ENCODE peak calls at places on chromosome 7, in five cellular contexts. D is upper lobe of right lung; E is CD8-positive, alpha-beta memory T cell; X is sigmoid colon; P is mammary epithelial cell. T is an unnamed sample.

GRCh38 chr7:90579181-90579688 is 16.9 kb upstream of the CDK14 start:
- DNase-seq in X (no peak), D (no peak), P (peak; percentile 95), E (no peak), T (no peak)

GRCh38 chr7:130273081-130273699 is 6.5 kb downstream of the CPA2 start:
- DNase-seq in E (no peak), D (no peak), P (peak; percentile 76), X (no peak), T (peak; percentile 58)

GRCh38 chr7:6160191-6160623 is 112.2 kb downstream of the CYTH3 start:
- DNase-seq in E (no peak), P (peak; percentile 6), X (peak; percentile 92), D (peak; percentile 73), T (peak; percentile 39)

GRCh38 chr7:44079221-44080021 is 2.9 kb downstream of the POLM start:
- DNase-seq in X (no peak), E (peak; percentile 46), P (no peak), D (no peak), T (no peak)

GRCh38 chr7:47249361-47249760 is 332.6 kb downstream of the TNS3 start:
- DNase-seq in P (no peak), E (no peak), X (no peak), D (no peak), T (no peak)

GRCh38 chr7:110835209-110835608 is 255.7 kb upstream of the LRRN3 start:
- DNase-seq in P (peak; percentile 13), E (no peak), X (no peak), D (no peak), T (no peak)

GRCh38 chr7:148883233-148884048 is 650 bp downstream of the EZH2 start:
- DNase-seq in E (peak; percentile 81), P (no peak), X (peak; percentile 75), D (peak; percentile 78), T (peak; percentile 45)

GRCh38 chr7:155533827-155534690 is 12.3 kb downstream of the CNPY1 start:
- DNase-seq in E (no peak), X (peak; percentile 40), P (no peak), D (peak; percentile 57), T (no peak)

GRCh38 chr7:142030294-142030693 is 34.6 kb downstream of the MGAM start:
- DNase-seq in X (no peak), E (no peak), D (no peak), P (peak; percentile 70), T (no peak)

GRCh38 chr7:22863156-22863899 is 40.7 kb upstream of the TOMM7 start:
- DNase-seq in E (no peak), P (peak; percentile 64), D (no peak), X (no peak), T (no peak)

GRCh38 chr7:155398944-155399343 is 59.0 kb upstream of the EN2 start:
- DNase-seq in X (no peak), D (no peak), P (no peak), E (no peak), T (no peak)

GRCh38 chr7:117325836-117326235 is 3.0 kb upstream of the WNT2 start:
- DNase-seq in P (peak; percentile 2), X (no peak), E (no peak), D (no peak), T (no peak)

GRCh38 chr7:116738378-116738777 is 66.4 kb downstream of the MET start:
- DNase-seq in P (no peak), D (no peak), E (no peak), X (no peak), T (no peak)

GRCh38 chr7:23544913-23545354 is 13.2 kb upstream of the TRA2A start:
- DNase-seq in D (no peak), P (peak; percentile 39), X (no peak), E (no peak), T (no peak)

GRCh38 chr7:20441346-20441745 is 110.6 kb downstream of the ITGB8 start:
- DNase-seq in E (no peak), X (no peak), P (no peak), D (no peak), T (no peak)

GRCh38 chr7:41987-42386 is 150.4 kb upstream of the FAM20C start:
- DNase-seq in E (no peak), D (peak; percentile 23), P (no peak), X (no peak), T (no peak)

GRCh38 chr7:157673573-157673972 is 336.8 kb downstream of the DNAJB6 start:
- DNase-seq in D (peak; percentile 54), E (no peak), P (no peak), X (peak; percentile 40), T (no peak)

GRCh38 chr7:154909241-154910105 is 93.5 kb downstream of the PAXIP1 start:
- DNase-seq in E (no peak), P (no peak), D (no peak), X (no peak), T (no peak)

GRCh38 chr7:80095545-80095944 is 39.1 kb upstream of the GNAI1 start:
- DNase-seq in D (no peak), E (no peak), P (no peak), X (no peak), T (no peak)

GRCh38 chr7:34454381-34454780 is 203.6 kb upstream of the NPSR1 start:
- DNase-seq in E (no peak), X (no peak), D (no peak), P (no peak), T (no peak)

GRCh38 chr7:104174798-104175197 is 33.0 kb downstream of the ORC5 start:
- DNase-seq in P (no peak), X (no peak), D (no peak), E (no peak), T (no peak)

GRCh38 chr7:42869131-42870020 is 42.5 kb downstream of the C7orf25 start:
- DNase-seq in D (no peak), E (no peak), X (no peak), P (no peak), T (no peak)

GRCh38 chr7:90613088-90613498 is 17.0 kb downstream of the CDK14 start:
- DNase-seq in D (no peak), P (no peak), E (no peak), X (no peak), T (no peak)

GRCh38 chr7:23530901-23531793 is 634 bp downstream of the TRA2A start:
- DNase-seq in P (peak; percentile 67), D (peak; percentile 77), X (peak; percentile 85), E (peak; percentile 72), T (no peak)

GRCh38 chr7:135372222-135372621 is 137.7 kb downstream of the CNOT4 start:
- DNase-seq in P (no peak), E (no peak), X (no peak), D (no peak), T (no peak)

GRCh38 chr7:129774359-129774758 is 162.8 kb downstream of the NRF1 start:
- DNase-seq in D (no peak), X (no peak), E (no peak), P (no peak), T (no peak)

GRCh38 chr7:90625562-90625961 is 29.4 kb downstream of the CDK14 start:
- DNase-seq in E (no peak), D (no peak), P (no peak), X (peak; percentile 87), T (peak; percentile 39)

GRCh38 chr7:47806701-47807103 is 141.6 kb downstream of the PKD1L1 start:
- DNase-seq in D (peak; percentile 70), E (no peak), X (peak; percentile 74), P (no peak), T (no peak)

GRCh38 chr7:74030861-74031260 is 2.9 kb downstream of the ELN start:
- DNase-seq in D (no peak), X (no peak), P (no peak), E (no peak), T (peak; percentile 43)

GRCh38 chr7:74028321-74028812 is 394 bp downstream of the ELN start:
- DNase-seq in E (no peak), X (no peak), P (no peak), D (no peak), T (no peak)

GRCh38 chr7:74031403-74032190 is 3.6 kb downstream of the ELN start:
- DNase-seq in E (no peak), D (no peak), X (no peak), P (no peak), T (no peak)

GRCh38 chr7:74029094-74029785 is 1.3 kb downstream of the ELN start:
- DNase-seq in P (no peak), E (no peak), X (no peak), D (no peak), T (peak; percentile 55)

DNA sequence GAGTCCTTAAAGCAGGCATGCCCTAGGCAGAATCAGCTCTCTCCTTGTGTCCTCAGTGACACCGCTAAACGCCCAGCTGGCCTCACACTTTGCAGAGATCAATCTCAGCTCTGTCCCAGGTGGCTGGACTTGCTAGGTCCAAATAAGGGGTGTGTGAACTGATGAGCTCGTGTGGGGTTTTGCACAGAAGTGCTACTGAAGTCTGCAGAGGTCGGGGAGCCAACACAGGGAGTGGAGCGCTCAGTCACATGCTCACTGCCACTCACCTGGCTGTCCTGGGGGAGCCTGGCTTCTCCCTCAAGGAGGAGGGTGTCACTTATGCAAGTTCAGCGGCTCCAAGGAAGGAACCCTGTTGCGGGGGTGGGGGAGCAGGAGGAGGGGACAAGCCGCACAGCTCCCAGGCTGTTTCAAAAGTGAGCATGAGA is 2.0 kb downstream of the ELN start:
- DNase-seq in E (no peak), D (no peak), P (no peak), X (no peak), T (peak; percentile 54)
- H3K4me1 ChIP-seq in E (peaks cover 4% of the 10 kb centered on the region), D (peaks cover 36% of the 10 kb centered on the region), P (peaks cover 8% of the 10 kb centered on the region), X (peaks cover 94% of the 10 kb centered on the region), T (peaks cover 70% of the 10 kb centered on the region)

GRCh38 chr7:150398965-150399320 is 19.8 kb downstream of the ZNF775 start:
- DNase-seq in D (no peak), X (peak; percentile 56), P (no peak), E (no peak), T (no peak)
- H3K4me1 ChIP-seq in D (peaks cover 5% of the 10 kb centered on the region), X (peaks cover 10% of the 10 kb centered on the region), P (peaks cover 24% of the 10 kb centered on the region), E (peaks cover 7% of the 10 kb centered on the region), T (peaks cover 27% of the 10 kb centered on the region)

DNA sequence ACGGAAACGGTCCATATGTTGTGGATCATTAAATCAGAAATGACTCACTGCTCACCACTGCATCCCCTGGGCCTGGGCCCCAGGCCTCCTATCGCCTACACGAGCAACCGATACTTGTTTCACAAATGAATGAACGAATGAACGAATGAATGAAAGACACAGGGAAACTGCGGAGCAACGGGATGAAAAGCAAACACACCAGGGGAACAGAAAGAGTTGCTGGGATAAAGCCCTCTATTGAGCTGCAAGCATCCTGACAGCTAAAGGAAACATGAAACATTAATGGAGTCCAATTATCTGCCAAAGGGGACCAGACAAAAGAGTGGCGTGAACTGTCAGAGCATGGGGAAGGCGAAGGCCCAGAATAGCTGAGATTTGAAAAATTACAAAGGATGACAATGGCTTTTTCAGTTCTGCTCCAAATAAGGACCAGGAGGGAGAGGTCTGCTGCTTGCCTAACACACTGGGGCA is 92.1 kb downstream of the GRB10 start:
- DNase-seq in X (no peak), P (no peak), D (no peak), E (no peak), T (no peak)
- H3K4me1 ChIP-seq in X (peaks cover 68% of the 10 kb centered on the region), P (no peaks in the 10 kb centered on the region), D (peaks cover 6% of the 10 kb centered on the region), E (no peaks in the 10 kb centered on the region), T (peaks cover 54% of the 10 kb centered on the region)

GRCh38 chr7:29940199-29940598 is 49.4 kb downstream of the SCRN1 start:
- DNase-seq in P (peak; percentile 25), X (no peak), E (no peak), D (no peak), T (no peak)
- H3K4me1 ChIP-seq in P (peaks cover 12% of the 10 kb centered on the region), X (no peaks in the 10 kb centered on the region), E (no peaks in the 10 kb centered on the region), D (no peaks in the 10 kb centered on the region), T (no peaks in the 10 kb centered on the region)

DNA sequence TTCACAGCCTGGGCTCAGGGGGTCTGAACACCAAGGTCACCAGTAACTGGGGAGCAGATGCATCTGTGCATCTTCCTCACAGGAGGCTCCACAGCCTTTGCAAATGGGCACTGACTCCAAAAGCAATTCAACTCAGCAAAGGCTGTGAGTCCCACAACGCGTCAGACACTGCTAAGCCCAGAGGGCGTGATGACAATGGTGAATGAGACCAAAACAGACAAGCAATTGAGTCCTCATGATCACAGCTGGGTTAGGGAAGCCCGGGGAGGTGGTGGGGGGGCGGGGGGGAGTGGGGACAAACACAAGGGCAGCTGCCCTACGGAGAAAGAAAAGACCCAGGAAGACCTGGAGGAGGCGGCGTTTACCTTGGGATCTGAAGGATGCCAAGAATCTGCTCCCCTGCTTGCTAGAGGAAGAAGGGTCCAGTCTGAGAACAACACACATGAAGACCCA is 61.6 kb upstream of the RNF32 start:
- DNase-seq in P (no peak), E (no peak), D (no peak), X (no peak), T (no peak)
- H3K4me1 ChIP-seq in P (no peaks in the 10 kb centered on the region), E (no peaks in the 10 kb centered on the region), D (no peaks in the 10 kb centered on the region), X (no peaks in the 10 kb centered on the region), T (no peaks in the 10 kb centered on the region)